ENCODE peak calls at places on chromosomes 13 and 19, in eight cellular contexts. T is right lobe of liver; E is CD4-positive, alpha-beta memory T cell; Z is breast epithelium; I is OCI-LY7; A is body of pancreas; Y is pancreas; P is aorta. F is an unnamed sample.
A peak's percentile ranks its signal among the peaks of the same experiment; 100 is the strongest.

GRCh38 chr19:18158471-18158870 is 5.5 kb downstream of the PIK3R2 start:
- DNase-seq in Z (no peak), T (no peak), P (no peak), A (no peak), I (no peak), E (no peak), Y (no peak), F (no peak)

GRCh38 chr13:49610176-49610575 is 18.1 kb upstream of the ARL11 start:
- DNase-seq in T (no peak), Y (no peak), A (no peak), Z (no peak), I (peak; percentile 52), E (no peak), P (no peak), F (no peak)

GRCh38 chr13:28657784-28658538 is 969 bp upstream of the POMP start:
- DNase-seq in Y (no peak), A (no peak), Z (no peak), I (peak; percentile 17), E (no peak), P (no peak), T (no peak), F (no peak)

GRCh38 chr13:80884031-80884785 is 543.3 kb upstream of the SPRY2 start:
- DNase-seq in Y (no peak), Z (no peak), T (no peak), I (no peak), P (no peak), E (no peak), A (no peak), F (no peak)

GRCh38 chr13:76600086-76600485 is 286.1 kb downstream of the KCTD12 start:
- DNase-seq in P (no peak), A (no peak), Y (no peak), Z (no peak), T (no peak), I (no peak), E (no peak), F (no peak)

GRCh38 chr19:48511800-48512503 is at the start of gene LMTK3:
- DNase-seq in Z (no peak), A (no peak), P (no peak), E (peak; percentile 86), T (no peak), I (peak; percentile 89), Y (no peak), F (no peak)

GRCh38 chr13:102244617-102245227 is 157.1 kb downstream of the FGF14 start:
- DNase-seq in I (no peak), P (no peak), A (no peak), Z (no peak), Y (no peak), T (no peak), E (no peak), F (no peak)

GRCh38 chr13:102128216-102128800 is 273.5 kb downstream of the FGF14 start:
- DNase-seq in P (no peak), E (no peak), Y (no peak), I (no peak), A (no peak), Z (no peak), T (no peak), F (no peak)

GRCh38 chr13:98509271-98510155 is 67.4 kb downstream of the STK24 start:
- DNase-seq in P (no peak), Z (no peak), E (peak; percentile 22), I (no peak), T (no peak), Y (no peak), A (no peak), F (no peak)

GRCh38 chr13:80677227-80677626 is 336.3 kb upstream of the SPRY2 start:
- DNase-seq in I (no peak), Y (no peak), Z (no peak), A (no peak), E (no peak), P (no peak), T (no peak), F (no peak)

GRCh38 chr13:75798353-75799245 is 162.5 kb downstream of the LMO7 start:
- DNase-seq in I (no peak), Y (no peak), Z (no peak), E (no peak), A (no peak), P (no peak), T (no peak), F (no peak)

GRCh38 chr19:35637165-35637564 is 4.4 kb upstream of the ETV2 start:
- DNase-seq in T (no peak), E (no peak), A (no peak), I (no peak), Y (no peak), P (no peak), Z (no peak), F (no peak)

GRCh38 chr19:35144600-35145436 is 1.8 kb downstream of the FXYD7 start:
- DNase-seq in A (peak; percentile 31), Y (peak; percentile 41), Z (no peak), E (peak; percentile 49), I (peak; percentile 36), T (no peak), P (no peak), F (peak; percentile 94)

GRCh38 chr13:20943519-20944012 is 41.0 kb upstream of the XPO4 start:
- DNase-seq in E (peak; percentile 34), I (peak; percentile 69), P (peak; percentile 96), Z (peak; percentile 81), A (peak; percentile 85), Y (peak; percentile 71), T (peak; percentile 82), F (no peak)

GRCh38 chr13:72507394-72508199 is 219.8 kb downstream of the MZT1 start:
- DNase-seq in T (no peak), E (no peak), A (no peak), P (no peak), Z (no peak), I (no peak), Y (no peak), F (no peak)

GRCh38 chr13:75400775-75401174 is 81.2 kb downstream of the TBC1D4 start:
- DNase-seq in Z (no peak), E (no peak), P (no peak), I (no peak), T (no peak), Y (no peak), A (no peak), F (no peak)

GRCh38 chr13:102724923-102725322 is 30.1 kb upstream of the METTL21C start:
- DNase-seq in A (no peak), I (peak; percentile 8), Y (no peak), E (no peak), T (no peak), Z (no peak), P (no peak), F (no peak)

GRCh38 chr13:99356216-99357089 is 49.3 kb upstream of the GPR183 start:
- DNase-seq in T (no peak), I (peak; percentile 38), E (peak; percentile 92), P (no peak), Y (no peak), A (no peak), Z (no peak), F (no peak)

GRCh38 chr19:50882188-50882587 is 8.9 kb downstream of the KLK2 start:
- DNase-seq in Z (no peak), P (no peak), I (no peak), Y (no peak), A (no peak), E (no peak), T (no peak), F (no peak)

GRCh38 chr19:40163541-40164129 is 27.6 kb upstream of the MAP3K10 start:
- DNase-seq in I (peak; percentile 68), P (no peak), Z (no peak), A (no peak), E (no peak), Y (no peak), T (no peak), F (no peak)
- H3K9me3 ChIP-seq in I (no peaks in the 10 kb centered on the region), P (no peaks in the 10 kb centered on the region), Z (no peaks in the 10 kb centered on the region), A (no peaks in the 10 kb centered on the region), E (no peaks in the 10 kb centered on the region), Y (no peaks in the 10 kb centered on the region), T (no peaks in the 10 kb centered on the region), F (no peaks in the 10 kb centered on the region)

DNA sequence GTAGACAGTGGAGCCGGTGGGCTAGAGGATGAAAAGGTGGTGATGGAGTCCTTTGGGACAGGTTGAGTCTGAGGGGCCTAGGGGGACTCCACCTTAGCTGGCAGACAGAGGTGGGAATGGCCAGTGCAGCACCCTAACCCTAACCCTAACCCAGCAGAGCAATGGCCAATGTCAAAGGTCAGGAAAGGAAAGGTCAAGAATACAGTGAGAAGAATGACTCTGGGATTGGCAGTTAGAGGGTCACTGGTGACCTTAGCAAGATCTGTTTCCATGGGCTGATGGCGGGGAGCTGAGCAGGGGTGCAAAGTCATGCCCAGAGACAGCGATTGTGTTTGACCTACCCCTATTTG is 16.6 kb downstream of the GNA15 start:
- DNase-seq in Y (no peak), E (no peak), P (peak; percentile 49), T (no peak), A (no peak), Z (no peak), I (no peak), F (no peak)
- H3K27ac ChIP-seq in Y (no peak overlapping the region), E (no peak overlapping the region), P (no peak overlapping the region), T (no peak overlapping the region), A (no peak overlapping the region), Z (no peak overlapping the region), I (no peak overlapping the region), F (peak overlapping the region; percentile 35)

DNA sequence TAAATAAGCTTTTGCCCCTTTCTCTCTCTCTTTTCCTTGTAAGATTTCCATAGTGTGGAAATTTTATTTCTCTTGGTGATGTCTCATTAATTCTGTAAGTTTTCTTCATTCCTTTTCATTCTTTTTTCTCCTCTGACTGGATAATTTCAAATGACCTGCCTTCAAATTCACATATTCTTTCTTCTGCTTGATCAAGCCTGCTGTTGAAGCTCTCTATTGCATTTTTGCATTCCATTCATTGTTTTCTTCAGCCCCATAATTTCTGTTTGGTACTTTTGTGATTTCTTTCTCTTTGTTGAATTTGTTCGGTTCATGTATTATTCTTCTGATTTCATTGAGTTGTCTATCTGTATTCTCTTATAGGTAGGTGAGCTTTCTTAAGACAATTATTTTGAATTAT is 42.2 kb upstream of the ZNF507 start:
- DNase-seq in A (no peak), I (no peak), T (no peak), P (no peak), Y (no peak), E (no peak), Z (no peak), F (no peak)
- H3K4me1 ChIP-seq in A (no peaks in the 10 kb centered on the region), I (no peaks in the 10 kb centered on the region), T (no peaks in the 10 kb centered on the region), P (no peaks in the 10 kb centered on the region), Y (no peaks in the 10 kb centered on the region), E (no peaks in the 10 kb centered on the region), Z (no peaks in the 10 kb centered on the region), F (no peaks in the 10 kb centered on the region)

GRCh38 chr19:41366089-41366488 is 2.1 kb upstream of the B9D2 start:
- DNase-seq in P (no peak), A (no peak), I (peak; percentile 34), T (no peak), Z (no peak), E (no peak), Y (no peak), F (no peak)

GRCh38 chr19:41373993-41374392 is 2.3 kb upstream of the TMEM91 start:
- DNase-seq in I (no peak), A (peak; percentile 89), P (peak; percentile 90), T (no peak), E (no peak), Z (peak; percentile 89), Y (peak; percentile 68), F (no peak)

GRCh38 chr19:41367848-41368301 is 3.9 kb upstream of the B9D2 start:
- DNase-seq in Z (no peak), I (no peak), E (no peak), A (no peak), T (no peak), Y (no peak), P (no peak), F (no peak)

GRCh38 chr19:41371541-41371940 is 4.8 kb upstream of the TMEM91 start:
- DNase-seq in Z (no peak), T (no peak), P (no peak), I (no peak), A (no peak), E (no peak), Y (no peak), F (no peak)

GRCh38 chr19:41369769-41370168 is 5.8 kb upstream of the B9D2 start:
- DNase-seq in I (no peak), A (no peak), E (no peak), Y (no peak), T (no peak), Z (no peak), P (no peak), F (no peak)
- H3K9me3 ChIP-seq in I (no peaks in the 10 kb centered on the region), A (no peaks in the 10 kb centered on the region), E (no peaks in the 10 kb centered on the region), Y (no peaks in the 10 kb centered on the region), T (no peaks in the 10 kb centered on the region), Z (no peaks in the 10 kb centered on the region), P (no peaks in the 10 kb centered on the region), F (no peaks in the 10 kb centered on the region)

F was measured in RWPE2.